ENCODE peak calls at places on chromosomes 2 and 18, in ten cellular contexts. I is CD8-positive, alpha-beta T cell; G is HEK293T; F is activated naive CD4-positive, alpha-beta T cell treated with anti-CD3 and anti-CD28 coated beads for 36 hours; B is AG09319; H is NCI-H82; A is islet precursor cell; S is stimulated activated CD4-positive, alpha-beta T cell treated with anti-CD3 and anti-CD28 coated beads, Interleukin-4, amount 100 ng/mL, for 24 hours; D is activated T-cell treated with anti-CD3 and anti-CD28 coated beads for 1 hour; L is activated naive CD8-positive, alpha-beta T cell treated with anti-CD3 and anti-CD28 coated beads, Interleukin-2, amount 50 U/mL, for 24 hours. K is an unnamed sample.

GRCh38 chr2:139366659-139367058 is 586.5 kb upstream of the NXPH2 start:
- DNase-seq in D (no peak), G (no peak), A (no peak), I (no peak), S (no peak), H (peak), B (no peak), F (no peak), L (no peak), K (no peak)

GRCh38 chr2:218021536-218022071 is 18.8 kb upstream of the TNS1 start:
- DNase-seq in G (no peak), A (peak), B (no peak), D (no peak), S (no peak), F (no peak), L (no peak), H (no peak), I (no peak), K (no peak)

GRCh38 chr18:48805826-48806535 is 144.8 kb downstream of the SMAD7 start:
- DNase-seq in S (no peak), F (no peak), L (no peak), G (no peak), A (peak), H (no peak), D (no peak), B (no peak), I (no peak), K (no peak)

GRCh38 chr2:25078171-25079049 is 36.5 kb downstream of the EFR3B start:
- DNase-seq in D (no peak), L (no peak), A (peak), I (no peak), H (peak), B (no peak), S (no peak), G (peak), F (no peak), K (peak)

GRCh38 chr2:126749537-126749936 is 93.6 kb downstream of the GYPC start:
- DNase-seq in G (no peak), H (peak), L (no peak), A (no peak), F (peak), I (peak), B (no peak), S (no peak), D (no peak), K (no peak)

GRCh38 chr2:121777699-121778058 is 22.2 kb downstream of the TSN start:
- DNase-seq in I (no peak), L (no peak), D (no peak), G (no peak), S (no peak), H (no peak), F (no peak), B (no peak), A (no peak), K (peak)

GRCh38 chr2:55842009-55842408 is 81.6 kb downstream of the EFEMP1 start:
- DNase-seq in F (no peak), I (no peak), A (no peak), L (no peak), H (no peak), G (no peak), S (no peak), B (no peak), D (no peak), K (no peak)

GRCh38 chr2:43269706-43270105 is 43.3 kb upstream of the ZFP36L2 start:
- DNase-seq in G (no peak), I (no peak), B (peak), H (no peak), A (no peak), D (no peak), F (no peak), L (no peak), S (no peak), K (no peak)

GRCh38 chr2:24124003-24124585 is 825 bp downstream of the FAM228B start:
- DNase-seq in H (peak), L (no peak), I (no peak), S (no peak), D (no peak), A (no peak), F (no peak), B (no peak), G (no peak), K (no peak)

GRCh38 chr2:66828876-66829275 is 394.0 kb downstream of the MEIS1 start:
- DNase-seq in H (no peak), S (no peak), B (no peak), I (no peak), G (no peak), D (no peak), F (no peak), A (no peak), L (no peak), K (no peak)